ENCODE peak calls at places on chromosomes 4 and X, in ten cellular contexts. F is ACHN, Y is A172, P is lower leg skin, W is iris pigment epithelial cell, X is Calu3, V is NCI-H1092, S is BE2C, L is HT1080, D is EL. H is an unnamed sample.

GRCh38 chr4:48543796-48544195 is 53.7 kb downstream of the ZAR1 start:
- DNase-seq in F (no peak), Y (no peak), P (no peak), W (peak), X (no peak), V (no peak), S (no peak), L (no peak), D (no peak), H (no peak)

GRCh38 chr4:22427676-22428075 is 88.2 kb downstream of the ADGRA3 start:
- DNase-seq in F (no peak), Y (no peak), P (no peak), W (no peak), X (no peak), V (peak), S (no peak), L (no peak), D (no peak), H (no peak)

GRCh38 chrX:110454336-110454735 is 95.7 kb downstream of the RTL9 start:
- DNase-seq in F (no peak), Y (no peak), P (no peak), W (no peak), X (no peak), V (no peak), S (no peak), L (no peak), D (no peak), H (no peak)

GRCh38 chr4:102696763-102697162 is 64.0 kb downstream of the MANBA start:
- DNase-seq in F (no peak), Y (no peak), P (no peak), W (no peak), X (no peak), V (no peak), S (no peak), L (no peak), D (no peak), H (no peak)

GRCh38 chrX:10327651-10328050 is 170.9 kb downstream of the CLCN4 start:
- DNase-seq in F (peak), Y (peak), P (no peak), W (peak), X (peak), V (no peak), S (peak), L (peak), D (no peak), H (peak)

GRCh38 chrX:119655125-119655524 is 37.8 kb downstream of the SEPTIN6 start:
- DNase-seq in F (no peak), Y (peak), P (no peak), W (peak), X (no peak), V (no peak), S (peak), L (peak), D (peak), H (peak)

GRCh38 chr4:7193040-7193958 is 961 bp downstream of the SORCS2 start:
- DNase-seq in F (no peak), Y (no peak), P (peak), W (no peak), X (no peak), V (peak), S (peak), L (no peak), D (no peak), H (no peak)

GRCh38 chrX:134443020-134443419 is 16.9 kb upstream of the HPRT1 start:
- DNase-seq in F (no peak), Y (no peak), P (no peak), W (no peak), X (no peak), V (no peak), S (no peak), L (no peak), D (no peak), H (no peak)

GRCh38 chrX:45517090-45517973 is 316.7 kb upstream of the DIPK2B start:
- DNase-seq in F (peak), Y (peak), P (no peak), W (peak), X (peak), V (no peak), S (no peak), L (peak), D (peak), H (peak)

GRCh38 chrX:70254063-70254400 is 6.0 kb downstream of the P2RY4 start:
- DNase-seq in F (no peak), Y (no peak), P (no peak), W (no peak), X (no peak), V (no peak), S (no peak), L (peak), D (peak), H (peak)

H was measured in M059J.